ENCODE peak calls at places on chromosomes 16 and 17, in six cellular contexts. K is Peyer's patch, L is kidney glomerular epithelial cell, Y is ELR, W is progenitor cell of endocrine pancreas, E is cardiac fibroblast. V is an unnamed sample.

GRCh38 chr16:19542138-19542821 is 13.2 kb upstream of the VPS35L start:
- DNase-seq in E (no peak), Y (no peak), W (no peak), L (no peak), K (no peak), V (no peak)

GRCh38 chr17:70202840-70203239 is 33.5 kb downstream of the KCNJ2 start:
- DNase-seq in E (no peak), W (no peak), K (no peak), L (no peak), Y (no peak), V (no peak)

GRCh38 chr17:30495586-30495985 is 18.4 kb downstream of the GOSR1 start:
- DNase-seq in W (no peak), K (no peak), E (no peak), L (no peak), Y (no peak), V (no peak)

GRCh38 chr17:39165844-39166349 is at the start of gene ARL5C:
- DNase-seq in L (no peak), Y (no peak), E (no peak), K (no peak), W (no peak), V (no peak)

GRCh38 chr16:47634126-47634525 is 173.0 kb downstream of the PHKB start:
- DNase-seq in Y (no peak), W (no peak), L (no peak), E (no peak), K (no peak), V (no peak)

GRCh38 chr16:88894681-88895300 is 28.3 kb upstream of the PABPN1L start:
- DNase-seq in K (no peak), Y (no peak), W (no peak), L (no peak), E (no peak), V (no peak)

GRCh38 chr16:89123831-89124100 is 30.1 kb downstream of the ACSF3 start:
- DNase-seq in E (no peak), L (no peak), W (no peak), K (no peak), Y (no peak), V (no peak)

GRCh38 chr17:284676-285355 is 67.8 kb downstream of the RPH3AL start:
- DNase-seq in Y (no peak), L (no peak), K (no peak), W (no peak), E (no peak), V (no peak)

GRCh38 chr16:85659805-85660511 is 28.8 kb downstream of the GINS2 start:
- DNase-seq in W (peak; percentile 67), Y (peak; percentile 69), L (peak; percentile 24), E (peak; percentile 67), K (peak; percentile 59), V (peak; percentile 30)

GRCh38 chr16:1781758-1782407 is 488 bp downstream of the SPSB3 start:
- DNase-seq in L (no peak), Y (peak; percentile 41), W (no peak), K (no peak), E (peak; percentile 28), V (no peak)

GRCh38 chr17:79942591-79943353 is 92.9 kb downstream of the TBC1D16 start:
- DNase-seq in K (peak; percentile 29), L (no peak), E (peak; percentile 28), W (no peak), Y (peak; percentile 59), V (peak; percentile 42)

GRCh38 chr17:83191388-83192160 is 112.2 kb downstream of the METRNL start:
- DNase-seq in E (no peak), K (peak; percentile 8), L (no peak), Y (no peak), W (no peak), V (no peak)

GRCh38 chr17:21233581-21234337 is 19.5 kb downstream of the NATD1 start:
- DNase-seq in L (no peak), W (no peak), E (no peak), K (no peak), Y (peak; percentile 39), V (no peak)

GRCh38 chr16:28140788-28141618 is 70.8 kb downstream of the XPO6 start:
- DNase-seq in L (no peak), Y (no peak), K (peak; percentile 71), E (peak; percentile 21), W (no peak), V (no peak)

GRCh38 chr16:84513111-84514065 is 8.9 kb upstream of the MEAK7 start:
- DNase-seq in L (no peak), W (no peak), K (no peak), Y (peak; percentile 91), E (peak; percentile 54), V (no peak)

GRCh38 chr16:85554791-85555548 is 58.2 kb upstream of the GSE1 start:
- DNase-seq in K (peak; percentile 68), Y (peak; percentile 71), E (peak; percentile 67), L (peak; percentile 36), W (peak; percentile 41), V (peak; percentile 80)

GRCh38 chr16:21253470-21253869 is 20.0 kb downstream of the ANKS4B start:
- DNase-seq in Y (no peak), E (no peak), L (no peak), W (no peak), K (no peak), V (no peak)

GRCh38 chr16:49621240-49622083 is 234.4 kb downstream of the ZNF423 start:
- DNase-seq in L (no peak), K (no peak), W (no peak), E (peak; percentile 22), Y (no peak), V (no peak)

GRCh38 chr16:927406-927805 is 43.4 kb downstream of the LMF1 start:
- DNase-seq in Y (no peak), E (no peak), W (no peak), K (no peak), L (no peak), V (no peak)

GRCh38 chr16:64621616-64622015 is 500.2 kb downstream of the CDH11 start:
- DNase-seq in Y (no peak), W (no peak), E (peak; percentile 38), L (no peak), K (no peak), V (no peak)

GRCh38 chr17:37234106-37234505 is 141.7 kb upstream of the C17orf78 start:
- DNase-seq in K (no peak), L (no peak), Y (no peak), W (no peak), E (no peak), V (no peak)

GRCh38 chr16:23302045-23302956 is at the start of gene SCNN1B:
- DNase-seq in L (no peak), E (no peak), K (no peak), W (peak; percentile 11), Y (no peak), V (no peak)

GRCh38 chr17:6782244-6782643 is 6.2 kb downstream of the FBXO39 start:
- DNase-seq in E (no peak), W (no peak), L (no peak), Y (no peak), K (no peak), V (no peak)

GRCh38 chr16:53600076-53600475 is 97.1 kb upstream of the AKTIP start:
- DNase-seq in K (no peak), E (no peak), W (no peak), Y (no peak), L (no peak), V (no peak)

GRCh38 chr17:65013613-65014391 is 42.7 kb downstream of the GNA13 start:
- DNase-seq in E (peak; percentile 84), Y (peak; percentile 89), K (no peak), L (peak; percentile 35), W (no peak), V (peak; percentile 55)

GRCh38 chr17:74202879-74203432 is 522 bp upstream of the RPL38 start:
- DNase-seq in L (no peak), K (no peak), Y (no peak), E (no peak), W (no peak), V (no peak)

GRCh38 chr17:32302037-32302436 is 36.4 kb downstream of the RHBDL3 start:
- DNase-seq in L (no peak), E (no peak), Y (no peak), W (no peak), K (no peak), V (no peak)

GRCh38 chr16:64008131-64008530 is 1113.7 kb downstream of the CDH11 start:
- DNase-seq in Y (no peak), W (no peak), E (no peak), K (no peak), L (no peak), V (no peak)

GRCh38 chr16:535446-536405 is 8.2 kb downstream of the CAPN15 start:
- DNase-seq in K (no peak), E (peak; percentile 74), W (no peak), Y (peak; percentile 93), L (no peak), V (peak; percentile 90)

V was measured in MG63.